ENCODE peak calls at places on chromosomes 12 and 14, in nine cellular contexts. E is A673; Q is CD4-positive, CD25-positive, alpha-beta regulatory T cell; B is naive thymus-derived CD4-positive, alpha-beta T cell; N is WERI-Rb-1; Z is CD4-positive, alpha-beta T cell; G is thyroid gland; H is sigmoid colon; X is upper lobe of right lung. C is an unnamed sample.
A peak's percentile ranks its signal among the peaks of the same experiment; 100 is the strongest.

GRCh38 chr14:29817767-29818166 is 109.9 kb downstream of the PRKD1 start:
- DNase-seq in E (no peak), Q (no peak), B (no peak), N (no peak), Z (no peak), G (no peak), H (no peak), X (no peak), C (no peak)

GRCh38 chr14:56119221-56119967 is 1.2 kb downstream of the PELI2 start:
- DNase-seq in E (peak; percentile 25), Q (peak; percentile 31), B (peak; percentile 16), N (peak; percentile 15), Z (no peak), G (peak; percentile 64), H (peak; percentile 77), X (peak; percentile 81), C (peak; percentile 76)

GRCh38 chr14:45253754-45254300 is 825 bp upstream of the MIS18BP1 start:
- DNase-seq in E (no peak), Q (no peak), B (no peak), N (no peak), Z (no peak), G (peak; percentile 29), H (peak; percentile 71), X (peak; percentile 75), C (peak; percentile 50)

GRCh38 chr14:44962573-44963528 is 861 bp downstream of the TOGARAM1 start:
- DNase-seq in E (peak; percentile 49), Q (no peak), B (no peak), N (peak; percentile 8), Z (no peak), G (peak; percentile 59), H (peak; percentile 87), X (peak; percentile 74), C (peak; percentile 60)

GRCh38 chr12:127903146-127903545 is 363.8 kb upstream of the TMEM132C start:
- DNase-seq in E (no peak), Q (no peak), B (no peak), N (no peak), Z (no peak), G (no peak), H (no peak), X (no peak), C (no peak)

GRCh38 chr12:19490908-19491307 is 51.6 kb downstream of the AEBP2 start:
- DNase-seq in E (no peak), Q (no peak), B (no peak), N (no peak), Z (no peak), G (no peak), H (no peak), X (no peak), C (no peak)

GRCh38 chr12:112333030-112333429 is 49.2 kb downstream of the HECTD4 start:
- DNase-seq in E (no peak), Q (no peak), B (no peak), N (no peak), Z (no peak), G (no peak), H (no peak), X (no peak), C (no peak)

GRCh38 chr12:110545812-110546211 is 37.3 kb downstream of the PPTC7 start:
- DNase-seq in E (no peak), Q (no peak), B (no peak), N (no peak), Z (no peak), G (no peak), H (no peak), X (no peak), C (peak; percentile 5)

GRCh38 chr12:8823565-8824300 is 1.3 kb downstream of the A2ML1 start:
- DNase-seq in E (peak; percentile 43), Q (no peak), B (no peak), N (peak; percentile 73), Z (no peak), G (peak; percentile 36), H (no peak), X (no peak), C (no peak)

GRCh38 chr12:78725951-78726550 is 138.5 kb upstream of the SYT1 start:
- DNase-seq in E (no peak), Q (no peak), B (no peak), N (no peak), Z (no peak), G (no peak), H (no peak), X (no peak), C (no peak)

GRCh38 chr14:59281613-59282012 is 93.1 kb downstream of the DAAM1 start:
- DNase-seq in E (no peak), Q (no peak), B (no peak), N (no peak), Z (no peak), G (no peak), H (no peak), X (no peak), C (peak; percentile 67)

GRCh38 chr14:106377432-106377831 is 851.0 kb downstream of the TMEM121 start:
- DNase-seq in E (no peak), Q (no peak), B (no peak), N (no peak), Z (no peak), G (no peak), H (no peak), X (no peak), C (no peak)

GRCh38 chr12:48180424-48180823 is 3.0 kb upstream of the CCDC184 start:
- DNase-seq in E (no peak), Q (no peak), B (no peak), N (no peak), Z (no peak), G (no peak), H (no peak), X (no peak), C (no peak)

DNA sequence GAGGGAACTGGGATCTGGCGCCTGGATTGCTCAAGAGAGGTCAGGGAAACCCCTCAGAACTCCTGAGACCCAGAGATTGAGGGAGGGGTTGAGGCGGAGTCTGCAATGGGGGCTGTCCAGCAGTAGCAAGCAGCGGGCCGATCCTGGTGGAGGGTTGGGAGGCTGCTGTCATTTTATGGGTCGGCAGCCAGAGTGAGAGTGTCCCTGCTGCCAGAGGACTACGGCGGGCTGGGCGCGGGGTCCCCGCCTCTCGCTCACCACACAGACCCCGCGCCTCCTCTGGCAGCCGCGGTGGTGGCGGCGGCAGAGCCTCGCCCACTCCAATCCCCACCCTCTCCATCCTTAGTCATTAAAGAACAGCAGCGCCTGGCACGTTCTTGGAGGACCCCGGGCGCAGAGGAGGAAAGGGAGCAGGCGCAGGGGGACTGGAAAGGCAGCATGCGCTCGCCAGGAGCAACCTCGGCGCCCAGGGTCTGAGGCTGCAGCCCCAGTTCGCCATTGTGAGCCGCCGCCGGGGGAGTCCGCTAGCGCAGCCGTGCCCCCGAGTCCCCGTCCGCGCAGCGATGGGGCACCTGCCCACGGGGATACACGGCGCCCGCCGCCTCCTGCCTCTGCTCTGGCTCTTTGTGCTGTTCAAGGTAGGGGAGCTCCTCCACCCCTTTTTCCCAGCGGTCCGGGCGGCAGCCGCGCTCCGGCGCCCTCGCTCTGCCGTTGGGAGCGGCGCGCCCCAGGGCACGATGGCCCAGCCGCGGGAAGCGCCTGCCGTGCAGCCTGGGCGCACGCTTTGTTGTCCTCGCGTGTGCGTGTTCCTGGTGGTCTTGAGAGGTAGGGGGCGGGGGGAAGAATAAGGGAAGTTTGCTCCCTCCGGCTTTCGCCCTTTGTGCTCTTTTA is at the start of gene PTPRO:
- DNase-seq in E (peak; percentile 40), Q (no peak), B (no peak), N (peak; percentile 72), Z (no peak), G (no peak), H (no peak), X (peak; percentile 63), C (no peak)
- H3K27me3 ChIP-seq in E (peaks cover 8% of the 10 kb centered on the region), Q (peaks cover 20% of the 10 kb centered on the region), B (no peaks in the 10 kb centered on the region), N (no peaks in the 10 kb centered on the region), Z (peaks cover 38% of the 10 kb centered on the region), G (peaks cover 3% of the 10 kb centered on the region), H (peaks cover 17% of the 10 kb centered on the region), X (peaks cover 34% of the 10 kb centered on the region), C (peaks cover 19% of the 10 kb centered on the region)

DNA sequence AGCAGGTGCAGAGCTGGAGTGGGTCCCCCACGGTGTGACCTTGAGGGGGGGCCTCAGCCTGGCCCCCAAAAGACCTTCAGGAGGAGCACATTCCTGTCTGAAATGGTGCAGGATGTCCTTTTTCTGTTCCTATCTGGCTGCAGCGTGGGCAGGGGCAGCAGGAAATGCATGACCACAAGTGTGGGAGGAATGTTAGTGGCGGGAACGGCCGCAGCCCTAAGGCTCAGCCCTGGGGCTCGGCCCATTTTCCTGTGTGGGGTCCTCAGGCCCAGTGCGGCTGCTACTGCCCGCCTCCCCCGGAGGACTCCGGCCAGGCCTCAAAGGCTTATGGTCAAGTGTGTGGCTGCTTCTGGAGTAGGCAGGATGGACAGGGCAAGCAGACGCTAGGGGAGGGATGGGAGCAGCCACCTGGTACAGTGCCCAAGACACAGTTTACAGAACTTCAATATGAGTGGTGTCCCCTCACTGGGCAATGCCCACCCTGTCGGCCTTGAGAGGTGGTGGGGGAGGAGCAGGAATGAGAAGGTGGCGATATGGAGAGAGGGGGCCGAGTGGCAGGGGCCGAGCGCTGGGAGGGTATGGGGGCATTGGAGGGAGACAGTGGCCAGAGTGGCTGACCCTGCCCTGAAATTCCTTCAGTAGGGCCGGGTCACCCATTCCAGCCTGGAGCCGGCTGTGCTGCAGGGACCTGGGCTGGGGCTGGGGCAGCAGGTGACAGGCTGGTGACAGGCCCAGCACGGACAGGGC is 137.4 kb downstream of the CALM1 start:
- DNase-seq in E (no peak), Q (no peak), B (no peak), N (no peak), Z (no peak), G (no peak), H (no peak), X (peak; percentile 78), C (peak; percentile 87)
- H3K27me3 ChIP-seq in E (no peaks in the 10 kb centered on the region), Q (no peaks in the 10 kb centered on the region), B (no peaks in the 10 kb centered on the region), N (no peaks in the 10 kb centered on the region), Z (no peaks in the 10 kb centered on the region), G (no peaks in the 10 kb centered on the region), H (no peaks in the 10 kb centered on the region), X (no peaks in the 10 kb centered on the region), C (no peaks in the 10 kb centered on the region)

GRCh38 chr14:76313861-76314260 is 62.1 kb upstream of the ESRRB start:
- DNase-seq in E (peak; percentile 93), Q (no peak), B (no peak), N (no peak), Z (no peak), G (no peak), H (peak; percentile 10), X (no peak), C (no peak)
- H3K27me3 ChIP-seq in E (peaks cover 73% of the 10 kb centered on the region), Q (peaks cover 13% of the 10 kb centered on the region), B (no peaks in the 10 kb centered on the region), N (no peaks in the 10 kb centered on the region), Z (peaks cover 18% of the 10 kb centered on the region), G (peaks cover 4% of the 10 kb centered on the region), H (no peaks in the 10 kb centered on the region), X (no peaks in the 10 kb centered on the region), C (peaks cover 16% of the 10 kb centered on the region)

GRCh38 chr12:131529196-131530040 is 181.5 kb upstream of the SFSWAP start:
- DNase-seq in E (no peak), Q (no peak), B (no peak), N (no peak), Z (no peak), G (no peak), H (no peak), X (no peak), C (no peak)

GRCh38 chr12:131527736-131528135 is 183.2 kb upstream of the SFSWAP start:
- DNase-seq in E (no peak), Q (no peak), B (no peak), N (no peak), Z (no peak), G (no peak), H (no peak), X (no peak), C (no peak)

GRCh38 chr12:131528144-131528543 is 182.7 kb upstream of the SFSWAP start:
- DNase-seq in E (no peak), Q (no peak), B (no peak), N (no peak), Z (no peak), G (no peak), H (no peak), X (no peak), C (no peak)

GRCh38 chr12:131530427-131530826 is 180.5 kb upstream of the SFSWAP start:
- DNase-seq in E (no peak), Q (no peak), B (no peak), N (no peak), Z (no peak), G (no peak), H (no peak), X (no peak), C (no peak)

GRCh38 chr12:131530041-131530332 is 180.9 kb upstream of the SFSWAP start:
- DNase-seq in E (no peak), Q (no peak), B (no peak), N (no peak), Z (no peak), G (no peak), H (no peak), X (no peak), C (no peak)
- H3K27me3 ChIP-seq in E (peaks cover 33% of the 10 kb centered on the region), Q (no peaks in the 10 kb centered on the region), B (no peaks in the 10 kb centered on the region), N (no peaks in the 10 kb centered on the region), Z (no peaks in the 10 kb centered on the region), G (no peaks in the 10 kb centered on the region), H (no peaks in the 10 kb centered on the region), X (peaks cover 20% of the 10 kb centered on the region), C (no peaks in the 10 kb centered on the region)

C was measured in osteoblast.